ENCODE peak calls at places on chromosome 11, in eight cellular contexts. H is gastrocnemius medialis; V is mucosa of descending colon; M is brain microvascular endothelial cell; A is CD8-positive, alpha-beta T cell; C is Panc1; I is HepG2; U is transverse colon. Y is an unnamed sample.

GRCh38 chr11:122556605-122557004 is 98.9 kb upstream of the UBASH3B start:
- DNase-seq in H (no peak), V (no peak), M (no peak), A (no peak), C (no peak), I (no peak), U (peak; percentile 8), Y (no peak)

GRCh38 chr11:72406536-72407507 is 27.5 kb downstream of the CLPB start:
- DNase-seq in H (no peak), V (no peak), M (no peak), A (no peak), C (no peak), I (peak; percentile 43), U (no peak), Y (no peak)

GRCh38 chr11:33779849-33780528 is 5.7 kb upstream of the FBXO3 start:
- DNase-seq in H (no peak), V (no peak), M (peak; percentile 88), A (no peak), C (no peak), I (peak; percentile 11), U (no peak), Y (peak; percentile 32)

GRCh38 chr11:76238551-76238950 is 32.2 kb upstream of the WNT11 start:
- DNase-seq in H (no peak), V (peak; percentile 30), M (no peak), A (no peak), C (no peak), I (no peak), U (no peak), Y (no peak)

GRCh38 chr11:110434952-110435779 is 5.4 kb downstream of the FDX1 start:
- DNase-seq in H (no peak), V (peak; percentile 61), M (no peak), A (no peak), C (no peak), I (peak; percentile 15), U (peak; percentile 20), Y (peak; percentile 58)

GRCh38 chr11:68331338-68331947 is 19.1 kb downstream of the LRP5 start:
- DNase-seq in H (no peak), V (peak; percentile 64), M (no peak), A (no peak), C (no peak), I (peak; percentile 88), U (peak; percentile 51), Y (peak; percentile 32)

GRCh38 chr11:126162286-126163030 is 49.0 kb downstream of the RPUSD4 start:
- DNase-seq in H (no peak), V (no peak), M (no peak), A (no peak), C (no peak), I (no peak), U (no peak), Y (no peak)

GRCh38 chr11:71946144-71946571 is 17.3 kb downstream of the RNF121 start:
- DNase-seq in H (no peak), V (no peak), M (peak; percentile 91), A (no peak), C (no peak), I (peak; percentile 22), U (no peak), Y (no peak)

GRCh38 chr11:119728226-119728626 is 774 bp downstream of the NECTIN1 start:
- DNase-seq in H (no peak), V (no peak), M (no peak), A (no peak), C (no peak), I (no peak), U (peak; percentile 25), Y (peak; percentile 54)

GRCh38 chr11:46236918-46237247 is 40.6 kb upstream of the CREB3L1 start:
- DNase-seq in H (no peak), V (no peak), M (no peak), A (no peak), C (no peak), I (no peak), U (no peak), Y (no peak)
- H3K4me3 ChIP-seq in H (peak overlapping the region; percentile 65), V (no peak overlapping the region), M (no peak overlapping the region), A (no peak overlapping the region), C (peak overlapping the region; percentile 52), I (no peak overlapping the region), U (no peak overlapping the region), Y (no peak overlapping the region)

DNA sequence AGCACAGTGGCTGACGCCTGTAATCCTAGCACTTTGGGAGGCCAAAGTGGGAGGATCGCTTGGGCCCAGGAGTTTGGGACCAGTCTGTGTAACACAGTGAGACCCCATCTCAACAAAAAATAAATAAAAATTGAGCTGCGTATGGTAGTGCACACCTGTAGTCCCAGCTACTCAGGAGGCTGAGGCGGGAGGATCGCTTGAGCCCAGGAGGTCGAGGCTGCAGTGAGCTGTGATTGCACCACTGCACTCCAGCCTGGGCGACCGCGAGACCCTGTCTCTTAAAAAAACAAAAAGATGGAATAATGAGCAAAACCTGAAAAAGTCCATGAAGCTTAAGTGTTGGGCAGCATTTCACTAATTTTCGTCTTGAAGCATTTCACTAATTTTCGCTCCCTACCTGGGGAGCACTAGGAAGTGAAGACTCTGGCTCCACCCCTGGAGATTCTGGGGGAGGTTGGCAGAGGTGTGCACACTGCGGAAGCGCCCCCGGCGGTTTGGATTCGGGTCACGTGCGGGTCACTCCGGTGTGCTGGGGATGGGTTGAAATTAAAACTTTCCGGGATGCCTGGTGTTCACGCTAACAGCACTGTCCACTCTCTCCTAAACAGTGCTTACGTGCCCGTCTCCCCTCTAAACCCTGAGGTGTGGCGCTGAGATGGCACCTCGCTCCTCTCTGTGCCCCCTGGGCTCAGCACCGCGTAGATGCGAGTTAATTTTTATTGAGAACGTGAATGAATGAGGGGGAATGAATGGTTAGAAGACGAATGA is 905 bp upstream of the NAA40 start:
- DNase-seq in H (no peak), V (peak; percentile 38), M (no peak), A (no peak), C (peak; percentile 20), I (no peak), U (peak; percentile 32), Y (peak; percentile 19)
- TF ChIP-seq CTCF in H (no peak), V (no peak), M (no peak), A (no peak), C (no peak), I (no peak), U (no peak), Y (no peak)

DNA sequence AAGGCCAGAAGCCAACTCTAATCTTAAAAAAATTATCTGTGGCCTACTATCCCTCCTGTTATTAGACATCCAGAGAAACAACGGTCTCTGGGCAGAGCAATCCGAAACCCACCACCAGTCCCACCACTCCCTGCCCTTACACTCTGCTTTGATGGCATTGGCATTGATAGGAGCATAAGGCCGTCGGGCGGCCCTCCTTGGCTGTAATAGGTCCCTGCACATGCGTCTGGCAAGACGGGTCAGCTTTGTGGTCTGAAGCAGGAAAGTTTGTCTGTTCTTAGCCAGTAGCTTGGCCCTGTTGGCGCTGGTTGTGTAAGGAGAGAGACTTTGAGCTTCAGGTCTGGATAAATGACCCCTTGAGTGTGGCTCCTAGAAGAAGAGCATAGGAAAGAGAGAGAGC is 3.8 kb upstream of the TUT1 start:
- DNase-seq in H (no peak), V (no peak), M (no peak), A (no peak), C (no peak), I (no peak), U (no peak), Y (no peak)
- H3K36me3 ChIP-seq in H (no peaks in the 10 kb centered on the region), V (no peaks in the 10 kb centered on the region), M (peaks cover 56% of the 10 kb centered on the region), A (peaks cover 44% of the 10 kb centered on the region), C (peaks cover 28% of the 10 kb centered on the region), I (peaks cover 42% of the 10 kb centered on the region), U (peaks cover 46% of the 10 kb centered on the region), Y (peaks cover 21% of the 10 kb centered on the region)

GRCh38 chr11:128904872-128905344 is 13.8 kb downstream of the KCNJ5 start:
- DNase-seq in H (no peak), V (peak; percentile 29), M (no peak), A (no peak), C (no peak), I (no peak), U (peak; percentile 55), Y (peak; percentile 41)
- H3K4me3 ChIP-seq in H (peak overlapping the region; percentile 58), V (no peak overlapping the region), M (peak overlapping the region; percentile 60), A (peak overlapping the region; percentile 60), C (peak overlapping the region; percentile 50), I (no peak overlapping the region), U (peak overlapping the region; percentile 48), Y (peak overlapping the region; percentile 40)

DNA sequence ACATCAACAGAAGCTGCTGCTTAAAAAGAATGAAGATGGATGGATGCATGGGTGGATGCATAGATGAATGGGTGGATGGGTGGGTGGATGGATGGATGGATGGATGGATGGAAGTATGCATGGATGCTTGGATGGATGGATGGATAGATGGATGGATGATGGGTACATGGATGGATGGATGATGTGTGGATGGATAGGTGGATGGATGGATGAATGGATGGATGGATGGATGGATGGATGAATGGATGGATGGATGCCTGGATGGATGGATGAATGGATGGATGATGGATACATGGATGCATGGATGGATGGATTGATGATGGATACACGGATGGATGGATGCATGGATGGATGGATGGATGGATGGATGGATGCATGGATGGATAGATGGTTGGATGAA is 110.8 kb downstream of the LDLRAD3 start:
- DNase-seq in H (no peak), V (no peak), M (no peak), A (no peak), C (no peak), I (no peak), U (no peak), Y (no peak)
- TF ChIP-seq CTCF in H (no peak), V (no peak), M (no peak), A (no peak), C (no peak), I (no peak), U (no peak), Y (no peak)

Y was measured in body of pancreas.